ENCODE peak calls at places on chromosomes 3 and 15, in ten cellular contexts. R is sigmoid colon, F is left ventricle myocardium inferior, A is fibroblast of the aortic adventitia, G is upper lobe of right lung, H is astrocyte of the spinal cord, I is fibroblast of mammary gland, P is choroid plexus epithelial cell, Q is IMR-90, O is fibroblast of lung. L is an unnamed sample.

GRCh38 chr3:42052132-42052866 is 38.9 kb upstream of the TRAK1 start:
- DNase-seq in R (peak; percentile 22), F (no peak), P (peak; percentile 63), G (no peak), A (peak; percentile 99), I (peak; percentile 91), O (peak; percentile 91), Q (peak; percentile 88), H (peak; percentile 78), L (peak; percentile 43)

GRCh38 chr3:122183893-122184590 is 574 bp downstream of the CASR start:
- DNase-seq in I (no peak), A (no peak), O (no peak), Q (no peak), F (no peak), G (peak; percentile 57), R (no peak), P (no peak), H (no peak), L (no peak)

GRCh38 chr3:174769171-174769570 is 90.0 kb upstream of the NAALADL2 start:
- DNase-seq in I (no peak), G (no peak), R (no peak), A (no peak), O (no peak), F (no peak), H (no peak), P (peak; percentile 39), Q (no peak), L (peak; percentile 46)

GRCh38 chr3:139113231-139113749 is 68.6 kb upstream of the PRR23C start:
- DNase-seq in Q (no peak), G (no peak), P (no peak), O (no peak), R (no peak), F (no peak), A (no peak), H (no peak), I (no peak), L (no peak)

GRCh38 chr3:143627336-143627735 is 220.9 kb downstream of the SLC9A9 start:
- DNase-seq in P (peak; percentile 47), O (peak; percentile 41), Q (peak; percentile 3), R (no peak), I (peak; percentile 77), F (no peak), A (peak; percentile 13), H (peak; percentile 61), G (no peak), L (peak; percentile 29)

GRCh38 chr3:119352235-119352634 is 58.1 kb downstream of the ARHGAP31 start:
- DNase-seq in Q (peak; percentile 31), P (peak; percentile 63), R (no peak), O (no peak), G (no peak), F (no peak), H (peak; percentile 38), A (no peak), I (peak; percentile 20), L (peak; percentile 51)

GRCh38 chr3:100708644-100708988 is 678 bp upstream of the TFG start:
- DNase-seq in O (no peak), R (no peak), A (no peak), P (no peak), G (no peak), F (no peak), Q (no peak), I (no peak), H (no peak), L (peak; percentile 74)

GRCh38 chr15:39413558-39413957 is 167.3 kb upstream of the THBS1 start:
- DNase-seq in P (no peak), H (no peak), F (no peak), O (no peak), Q (peak; percentile 35), R (no peak), G (no peak), A (no peak), I (peak; percentile 66), L (peak; percentile 57)

GRCh38 chr15:60228096-60228495 is 169.7 kb downstream of the ANXA2 start:
- DNase-seq in H (no peak), P (no peak), F (no peak), I (no peak), G (no peak), R (no peak), O (no peak), A (peak; percentile 15), Q (no peak), L (no peak)

GRCh38 chr3:45272828-45273470 is 46.9 kb upstream of the TMEM158 start:
- DNase-seq in O (no peak), P (no peak), Q (no peak), R (no peak), H (no peak), A (no peak), F (no peak), G (no peak), I (no peak), L (peak; percentile 26)

GRCh38 chr15:25670025-25670554 is 193.0 kb downstream of the ATP10A start:
- DNase-seq in I (peak; percentile 56), R (peak; percentile 89), G (peak; percentile 68), F (peak; percentile 69), H (peak; percentile 89), O (peak; percentile 53), P (peak; percentile 63), Q (peak; percentile 76), A (peak; percentile 77), L (no peak)

GRCh38 chr15:23687143-23687470 is at the start of gene NDN:
- DNase-seq in R (peak; percentile 70), A (peak; percentile 28), I (peak; percentile 56), Q (peak; percentile 52), P (peak; percentile 12), O (peak; percentile 67), H (peak; percentile 37), F (peak; percentile 45), G (peak; percentile 78), L (peak; percentile 41)

GRCh38 chr3:150528359-150528797 is 17.9 kb downstream of the SERP1 start:
- DNase-seq in I (peak; percentile 35), F (no peak), P (peak; percentile 78), R (no peak), O (peak; percentile 67), A (peak; percentile 58), G (no peak), Q (peak; percentile 52), H (peak; percentile 46), L (peak; percentile 21)

GRCh38 chr15:74792227-74793016 is 10.5 kb downstream of the CSK start:
- DNase-seq in O (no peak), G (no peak), I (no peak), R (peak; percentile 62), F (no peak), A (no peak), Q (no peak), P (no peak), H (no peak), L (no peak)

GRCh38 chr3:196629234-196629633 is 10.3 kb upstream of the NRROS start:
- DNase-seq in O (no peak), F (no peak), I (no peak), H (no peak), Q (no peak), P (no peak), R (no peak), G (no peak), A (no peak), L (no peak)

GRCh38 chr3:13217736-13218540 is 144.7 kb upstream of the IQSEC1 start:
- DNase-seq in H (peak; percentile 35), R (no peak), O (no peak), G (no peak), I (no peak), P (peak; percentile 23), A (no peak), F (no peak), Q (peak; percentile 20), L (peak; percentile 82)

GRCh38 chr3:52198643-52199608 is 966 bp downstream of the ALAS1 start:
- DNase-seq in P (no peak), I (no peak), O (no peak), F (no peak), H (no peak), R (no peak), A (no peak), G (no peak), Q (no peak), L (no peak)

GRCh38 chr15:97995192-97995591 is 34.7 kb downstream of the ARRDC4 start:
- DNase-seq in Q (no peak), R (no peak), G (no peak), P (no peak), F (no peak), I (no peak), H (no peak), A (no peak), O (no peak), L (peak; percentile 83)

GRCh38 chr15:97993310-97993738 is 32.8 kb downstream of the ARRDC4 start:
- DNase-seq in P (no peak), I (no peak), F (no peak), O (no peak), H (no peak), Q (no peak), G (no peak), A (peak; percentile 61), R (no peak), L (no peak)

GRCh38 chr15:97998307-97999071 is 38.0 kb downstream of the ARRDC4 start:
- DNase-seq in H (no peak), R (no peak), Q (no peak), G (no peak), I (peak; percentile 5), P (no peak), F (no peak), A (peak; percentile 15), O (no peak), L (peak; percentile 70)

GRCh38 chr15:97992831-97993230 is 32.3 kb downstream of the ARRDC4 start:
- DNase-seq in Q (no peak), I (no peak), G (no peak), A (no peak), O (no peak), R (no peak), H (no peak), F (no peak), P (no peak), L (no peak)

GRCh38 chr15:97995881-97996603 is 35.5 kb downstream of the ARRDC4 start:
- DNase-seq in A (peak; percentile 43), O (peak; percentile 11), R (peak; percentile 74), I (peak; percentile 15), H (no peak), G (no peak), P (peak; percentile 19), F (no peak), Q (no peak), L (peak; percentile 85)
- TF ChIP-seq CTCF in A (peak; percentile 34), O (peak; percentile 20), R (no peak), I (peak; percentile 26), H (no peak), G (no peak), P (peak; percentile 42), F (peak; percentile 35), Q (no peak), L (peak; percentile 53)

GRCh38 chr3:187292186-187292585 is 649 bp upstream of the MASP1 start:
- DNase-seq in R (no peak), H (no peak), O (no peak), Q (no peak), F (no peak), I (no peak), A (no peak), G (no peak), P (no peak), L (no peak)
- H3K4me3 ChIP-seq in R (peak overlapping the region; percentile 41), H (no peak overlapping the region), O (no peak overlapping the region), Q (peak overlapping the region; percentile 5), F (peak overlapping the region; percentile 71), I (no peak overlapping the region), A (peak overlapping the region; percentile 38), G (no peak overlapping the region), P (no peak overlapping the region), L (no peak overlapping the region)

GRCh38 chr3:73893089-73893488 is 268.3 kb upstream of the PDZRN3 start:
- DNase-seq in P (no peak), R (no peak), A (no peak), H (no peak), G (no peak), O (no peak), Q (no peak), F (no peak), I (no peak), L (no peak)
- TF ChIP-seq CTCF in P (no peak), R (no peak), A (no peak), H (no peak), G (no peak), O (no peak), Q (no peak), F (no peak), I (no peak), L (no peak)

GRCh38 chr3:43769471-43770425 is 79.0 kb downstream of the ABHD5 start:
- DNase-seq in G (peak; percentile 99), O (peak; percentile 95), P (peak; percentile 98), R (peak; percentile 97), H (peak; percentile 97), I (peak; percentile 96), F (peak; percentile 96), Q (peak; percentile 91), A (peak; percentile 95), L (peak; percentile 97)
- H3K4me3 ChIP-seq in G (peak overlapping the region; percentile 17), O (peak overlapping the region; percentile 46), P (peak overlapping the region; percentile 59), R (peak overlapping the region; percentile 6), H (peak overlapping the region; percentile 40), I (peak overlapping the region; percentile 49), F (peak overlapping the region; percentile 54), Q (no peak overlapping the region), A (peak overlapping the region; percentile 50), L (peak overlapping the region; percentile 27)